ENCODE peak calls at places on chromosome 14, in four cellular contexts. N is fibroblast of pulmonary artery, C is left ventricle myocardium inferior, G is Panc1. B is an unnamed sample.

GRCh38 chr14:63725786-63726185 is 2.1 kb downstream of the SGPP1 start:
- DNase-seq in N (no peak), C (no peak), G (no peak), B (no peak)

GRCh38 chr14:95255013-95255412 is 64.7 kb downstream of the CLMN start:
- DNase-seq in N (no peak), C (no peak), G (no peak), B (no peak)

GRCh38 chr14:68561531-68562007 is 231.3 kb downstream of the ZFP36L1 start:
- DNase-seq in N (no peak), C (no peak), G (no peak), B (no peak)

GRCh38 chr14:105042813-105043212 is 21.9 kb upstream of the CDCA4 start:
- DNase-seq in N (no peak), C (no peak), G (no peak), B (no peak)

GRCh38 chr14:58882577-58883018 is 244.8 kb downstream of the DACT1 start:
- DNase-seq in N (peak), C (no peak), G (no peak), B (peak)

GRCh38 chr14:105060751-105061427 is 4.3 kb downstream of the GPR132 start:
- DNase-seq in N (no peak), C (peak), G (no peak), B (no peak)

GRCh38 chr14:26775765-26776577 is 178.1 kb upstream of the NOVA1 start:
- DNase-seq in N (peak), C (no peak), G (peak), B (peak)

GRCh38 chr14:70498191-70498590 is 36.6 kb downstream of the ADAM20 start:
- DNase-seq in N (no peak), C (no peak), G (no peak), B (no peak)

GRCh38 chr14:75053396-75054289 is 2.4 kb upstream of the MLH3 start:
- DNase-seq in N (peak), C (no peak), G (no peak), B (peak)

GRCh38 chr14:85528080-85528881 is 1.7 kb upstream of the FLRT2 start:
- DNase-seq in N (peak), C (no peak), G (no peak), B (peak)

GRCh38 chr14:22506778-22507351 is 82.2 kb downstream of the DAD1 start:
- DNase-seq in N (no peak), C (no peak), G (no peak), B (no peak)

GRCh38 chr14:64910847-64911495 is 3.3 kb upstream of the CHURC1 start:
- DNase-seq in N (peak), C (no peak), G (no peak), B (peak)

GRCh38 chr14:98175436-98175835 is 1096.6 kb downstream of the BCL11B start:
- DNase-seq in N (no peak), C (no peak), G (no peak), B (no peak)

GRCh38 chr14:101226603-101227425 is 323.3 kb upstream of the RTL1 start:
- DNase-seq in N (no peak), C (no peak), G (no peak), B (no peak)

GRCh38 chr14:63478437-63478852 is 64.7 kb downstream of the PPP2R5E start:
- DNase-seq in N (no peak), C (no peak), G (no peak), B (no peak)

GRCh38 chr14:92325835-92326234 is 2.9 kb downstream of the SLC24A4 start:
- DNase-seq in N (no peak), C (no peak), G (no peak), B (no peak)

GRCh38 chr14:47195582-47195981 is 479.8 kb downstream of the MDGA2 start:
- DNase-seq in N (no peak), C (no peak), G (no peak), B (no peak)

GRCh38 chr14:63650336-63650952 is 8.8 kb upstream of the WDR89 start:
- DNase-seq in N (peak), C (no peak), G (no peak), B (no peak)

GRCh38 chr14:23938823-23939222 is 14.7 kb upstream of the DHRS4 start:
- DNase-seq in N (no peak), C (no peak), G (no peak), B (no peak)
- H3K4me3 ChIP-seq in N (no peak), C (no peak), G (no peak), B (no peak)

GRCh38 chr14:78902010-78902623 is 731.9 kb downstream of the NRXN3 start:
- DNase-seq in N (peak), C (peak), G (no peak), B (peak)
- TF ChIP-seq CTCF in N (peak), C (peak), G (peak), B (peak)

GRCh38 chr14:73757381-73757780 is 43.2 kb upstream of the PNMA1 start:
- DNase-seq in N (no peak), C (no peak), G (no peak), B (no peak)

GRCh38 chr14:73753043-73753886 is 39.1 kb upstream of the PNMA1 start:
- DNase-seq in N (peak), C (peak), G (no peak), B (no peak)

GRCh38 chr14:73754911-73755360 is 40.8 kb upstream of the PNMA1 start:
- DNase-seq in N (peak), C (peak), G (no peak), B (peak)

GRCh38 chr14:73753887-73754880 is 40.0 kb upstream of the PNMA1 start:
- DNase-seq in N (no peak), C (no peak), G (no peak), B (peak)

GRCh38 chr14:73755434-73756014 is 41.3 kb upstream of the PNMA1 start:
- DNase-seq in N (no peak), C (peak), G (no peak), B (no peak)
- H3K4me3 ChIP-seq in N (no peak), C (peak), G (peak), B (no peak)

GRCh38 chr14:89013698-89014569 is 189.5 kb downstream of the TTC8 start:
- DNase-seq in N (no peak), C (no peak), G (no peak), B (no peak)

GRCh38 chr14:89014570-89014847 is 190.1 kb downstream of the TTC8 start:
- DNase-seq in N (no peak), C (no peak), G (no peak), B (no peak)

GRCh38 chr14:89012272-89013097 is 188.0 kb downstream of the TTC8 start:
- DNase-seq in N (no peak), C (no peak), G (no peak), B (no peak)

GRCh38 chr14:89011727-89012271 is 187.3 kb downstream of the TTC8 start:
- DNase-seq in N (no peak), C (no peak), G (no peak), B (no peak)

DNA sequence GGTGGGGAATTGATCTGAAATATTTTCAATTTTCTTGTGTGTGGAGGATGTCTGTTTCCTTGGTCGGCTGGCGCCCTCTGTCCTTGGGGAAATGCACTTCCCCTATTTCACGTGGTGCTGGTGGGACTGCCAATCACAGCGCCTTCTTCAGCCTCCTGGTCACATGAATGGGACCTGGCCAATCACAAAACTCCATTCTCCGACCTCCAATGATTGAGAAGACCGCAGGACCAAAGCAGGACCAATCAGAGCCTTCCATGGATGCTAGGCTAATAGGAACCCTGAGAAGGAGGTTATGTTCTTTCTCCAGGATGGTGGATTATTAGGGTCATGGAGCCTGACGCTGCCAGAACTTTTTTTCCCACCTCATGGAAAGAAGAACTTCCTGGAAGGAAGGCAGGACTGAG is 188.7 kb downstream of the TTC8 start:
- DNase-seq in N (peak), C (no peak), G (peak), B (peak)
- TF ChIP-seq CTCF in N (peak), C (peak), G (peak), B (peak)